ENCODE peak calls at places on chromosome 7, in four cellular contexts. A, C, N and L are unnamed samples.
A peak's percentile ranks its signal among the peaks of the same experiment; 100 is the strongest.

GRCh38 chr7:5692845-5693278 is 88.6 kb downstream of the RNF216 start:
- DNase-seq in A (no peak), C (no peak), N (no peak), L (peak; percentile 67)

GRCh38 chr7:44761207-44762161 is 12.8 kb downstream of the ZMIZ2 start:
- DNase-seq in A (no peak), C (peak; percentile 67), N (peak; percentile 99), L (peak; percentile 95)

GRCh38 chr7:30925117-30925516 is 13.5 kb downstream of the AQP1 start:
- DNase-seq in N (no peak), A (no peak), C (no peak), L (peak; percentile 32)

GRCh38 chr7:32158751-32159360 is 88.6 kb upstream of the PDE1C start:
- DNase-seq in C (no peak), A (no peak), N (no peak), L (no peak)

GRCh38 chr7:132464740-132465139 is 111.5 kb downstream of the PLXNA4 start:
- DNase-seq in N (no peak), C (no peak), A (no peak), L (no peak)

GRCh38 chr7:155277385-155277994 is 20.2 kb upstream of the INSIG1 start:
- DNase-seq in N (no peak), A (no peak), C (no peak), L (no peak)

GRCh38 chr7:22992874-22993840 is 20.8 kb downstream of the HYCC1 start:
- DNase-seq in C (no peak), A (no peak), N (no peak), L (no peak)

GRCh38 chr7:65509368-65510186 is 135.9 kb downstream of the ZNF92 start:
- DNase-seq in C (no peak), N (peak; percentile 23), A (no peak), L (peak; percentile 43)

GRCh38 chr7:25025218-25025671 is 45.3 kb upstream of the OSBPL3 start:
- DNase-seq in N (no peak), A (peak; percentile 96), C (no peak), L (no peak)

GRCh38 chr7:70785427-70785826 is 346.5 kb upstream of the GALNT17 start:
- DNase-seq in C (no peak), N (no peak), A (no peak), L (no peak)

GRCh38 chr7:135862586-135863361 is 114.2 kb upstream of the FAM180A start:
- DNase-seq in N (no peak), C (no peak), A (no peak), L (no peak)

GRCh38 chr7:116025098-116025809 is 5.3 kb downstream of the TFEC start:
- DNase-seq in C (no peak), A (no peak), N (no peak), L (no peak)

GRCh38 chr7:127620406-127621233 is 2.7 kb upstream of the PAX4 start:
- DNase-seq in N (no peak), A (no peak), C (no peak), L (no peak)

GRCh38 chr7:5526190-5527037 is 102.8 kb upstream of the TNRC18 start:
- DNase-seq in C (no peak), A (peak; percentile 57), N (peak; percentile 29), L (peak; percentile 31)

GRCh38 chr7:148356303-148356702 is 234.3 kb upstream of the C7orf33 start:
- DNase-seq in A (no peak), C (no peak), N (no peak), L (no peak)

GRCh38 chr7:41633690-41634089 is 69.2 kb downstream of the INHBA start:
- DNase-seq in C (no peak), A (no peak), N (no peak), L (no peak)

GRCh38 chr7:82609746-82610145 is 166.2 kb upstream of the CACNA2D1 start:
- DNase-seq in A (no peak), C (no peak), N (no peak), L (no peak)

GRCh38 chr7:121624922-121625321 is 228.8 kb upstream of the FAM3C start:
- DNase-seq in A (no peak), N (no peak), C (no peak), L (no peak)

GRCh38 chr7:114082934-114083647 is 164.3 kb upstream of the PPP1R3A start:
- DNase-seq in N (no peak), A (no peak), C (no peak), L (peak; percentile 37)

GRCh38 chr7:95476072-95476845 is 9.5 kb upstream of the ASB4 start:
- DNase-seq in N (no peak), C (no peak), A (no peak), L (no peak)

GRCh38 chr7:29243777-29244655 is 49.4 kb downstream of the CHN2 start:
- DNase-seq in N (no peak), A (no peak), C (peak; percentile 29), L (no peak)

GRCh38 chr7:38273286-38273995 is at the start of gene TARP:
- DNase-seq in A (no peak), N (no peak), C (no peak), L (no peak)

GRCh38 chr7:41491752-41492405 is 211.0 kb downstream of the INHBA start:
- DNase-seq in C (no peak), N (no peak), A (no peak), L (no peak)

GRCh38 chr7:99619571-99620130 is 2.9 kb downstream of the ZSCAN25 start:
- DNase-seq in N (no peak), A (no peak), C (no peak), L (no peak)

GRCh38 chr7:17672774-17673173 is 267.5 kb downstream of the SNX13 start:
- DNase-seq in N (no peak), A (no peak), C (no peak), L (no peak)

GRCh38 chr7:92133133-92133736 is 1.0 kb downstream of the CYP51A1 start:
- DNase-seq in C (no peak), A (no peak), N (no peak), L (no peak)

GRCh38 chr7:134941185-134941900 is 45.0 kb upstream of the AGBL3 start:
- DNase-seq in A (no peak), C (no peak), N (no peak), L (no peak)

GRCh38 chr7:104972510-104972909 is 41.5 kb upstream of the KMT2E start:
- DNase-seq in C (no peak), N (no peak), A (no peak), L (no peak)

GRCh38 chr7:22858640-22859561 is 36.3 kb upstream of the TOMM7 start:
- DNase-seq in N (peak; percentile 35), C (peak; percentile 69), A (no peak), L (no peak)

GRCh38 chr7:33841031-33841430 is 64.3 kb upstream of the BMPER start:
- DNase-seq in N (no peak), A (no peak), C (no peak), L (no peak)

GRCh38 chr7:50479743-50480517 is 29.8 kb upstream of the FIGNL1 start:
- DNase-seq in A (no peak), N (no peak), C (no peak), L (no peak)

GRCh38 chr7:144784943-144785342 is 50.9 kb downstream of the TPK1 start:
- DNase-seq in N (no peak), A (no peak), C (no peak), L (no peak)

GRCh38 chr7:103432713-103433112 is 13.3 kb downstream of the SLC26A5 start:
- DNase-seq in N (no peak), A (no peak), C (no peak), L (no peak)

GRCh38 chr7:143901360-143901709 is 641 bp downstream of the TCAF1 start:
- DNase-seq in N (no peak), A (peak; percentile 25), C (no peak), L (no peak)

GRCh38 chr7:71244023-71244422 is 112.1 kb downstream of the GALNT17 start:
- DNase-seq in A (no peak), N (no peak), C (no peak), L (no peak)

GRCh38 chr7:24755541-24756416 is 1.5 kb downstream of the GSDME start:
- DNase-seq in C (no peak), N (no peak), A (peak; percentile 80), L (no peak)

GRCh38 chr7:36084485-36085091 is 68.5 kb upstream of the EEPD1 start:
- DNase-seq in C (peak; percentile 52), N (peak; percentile 42), A (peak; percentile 65), L (peak; percentile 60)

GRCh38 chr7:5481241-5482019 is 57.8 kb upstream of the TNRC18 start:
- DNase-seq in N (no peak), A (no peak), C (no peak), L (no peak)

GRCh38 chr7:78472519-78472918 is 673.9 kb downstream of the PHTF2 start:
- DNase-seq in C (no peak), A (no peak), N (no peak), L (no peak)

DNA sequence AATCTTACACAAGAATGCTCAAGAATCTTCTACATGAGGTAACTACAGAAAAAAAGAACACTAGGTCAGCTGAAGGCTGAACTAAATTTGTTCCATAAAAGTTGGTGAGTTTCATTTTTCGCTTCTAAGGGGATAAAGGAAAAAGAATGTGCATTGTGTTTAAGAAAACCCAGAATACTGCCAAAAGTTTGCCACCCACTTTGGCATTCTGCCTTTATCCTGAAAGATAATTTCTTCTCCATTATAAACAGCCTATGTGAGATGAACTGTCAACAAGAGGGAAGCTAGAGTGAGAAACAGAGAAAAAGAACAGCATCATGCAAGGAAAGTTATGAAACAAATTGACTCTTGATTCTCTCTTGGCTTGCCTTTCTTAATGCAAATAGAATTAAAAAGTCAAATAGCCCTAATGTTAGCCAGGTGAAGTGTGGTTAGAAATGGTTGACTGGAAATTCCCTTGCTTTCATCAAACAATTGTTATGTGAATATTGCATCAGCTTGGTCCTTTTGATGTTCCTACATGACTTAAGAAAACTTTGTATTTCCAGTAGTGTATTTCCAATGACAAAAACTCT is 25.8 kb downstream of the STEAP1 start:
- DNase-seq in N (no peak), C (peak; percentile 66), A (peak; percentile 35), L (no peak)
- TF ChIP-seq JUND in N (no peak), C (no peak), A (no peak), L (peak; percentile 35)

GRCh38 chr7:129469930-129470329 is 32.4 kb upstream of the SMKR1 start:
- DNase-seq in N (no peak), C (no peak), A (no peak), L (peak; percentile 34)
- TF ChIP-seq YY1 in N (no peak), C (no peak), A (no peak), L (no peak)

DNA sequence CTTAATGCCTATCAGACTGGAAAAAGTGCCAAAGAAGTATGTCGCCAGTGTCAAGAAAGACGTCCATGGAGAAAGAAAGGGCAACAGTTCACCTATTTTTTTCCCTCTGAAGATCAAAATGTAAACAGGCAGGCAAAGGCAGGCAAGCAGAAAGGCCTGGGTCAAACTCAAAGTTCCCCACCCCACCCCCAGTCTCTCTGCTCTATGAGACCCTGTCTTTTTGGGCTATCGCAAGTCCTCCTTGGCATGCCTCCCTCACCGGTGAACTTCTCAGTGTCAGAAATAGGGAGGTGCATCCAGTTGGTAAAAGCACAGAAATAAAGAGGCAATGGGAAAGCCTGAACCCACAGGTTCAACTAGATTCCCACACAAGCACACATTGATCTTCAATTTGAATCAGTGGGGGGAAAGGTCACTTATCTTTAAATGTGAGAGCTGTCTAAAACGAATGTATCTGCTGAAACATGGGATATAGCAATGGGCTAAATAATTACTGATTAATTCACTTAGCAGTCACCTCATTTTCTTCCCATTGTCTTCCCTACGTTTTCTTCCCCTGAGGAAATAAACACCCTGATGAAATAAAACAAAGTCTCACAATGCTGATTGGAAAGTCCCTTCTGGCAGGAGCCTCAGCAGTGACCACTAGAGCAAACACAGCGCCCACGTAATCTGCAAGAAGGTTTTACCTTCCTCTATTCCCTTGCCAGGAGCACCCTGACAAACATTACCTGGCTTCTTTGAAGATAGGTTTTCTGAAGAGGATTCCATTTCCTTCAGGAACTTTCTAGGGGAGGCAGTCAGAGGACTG is 31.1 kb downstream of the JAZF1 start:
- DNase-seq in A (no peak), N (no peak), C (no peak), L (no peak)
- TF ChIP-seq ELF1 in A (no peak), N (no peak), C (no peak), L (no peak)

GRCh38 chr7:140062118-140062527 is 628 bp downstream of the PARP12 start:
- DNase-seq in N (peak; percentile 56), C (no peak), A (no peak), L (no peak)
- TF ChIP-seq JUND in N (no peak), C (no peak), A (no peak), L (no peak)